ENCODE peak calls at places on chromosome 11, in four cellular contexts. One of them, this sample, is unnamed.

GRCh38 chr11:44229003-44229570 is 80.9 kb downstream of the ALX4 start:
- DNase-seq in nucleus accumbens: no peak
- DNase-seq in HAP-1: no peak
- DNase-seq in progenitor cell of endocrine pancreas: no peak
- DNase-seq in this sample: no peak

GRCh38 chr11:75826463-75827220 is 11.6 kb downstream of the UVRAG start:
- DNase-seq in nucleus accumbens: no peak
- DNase-seq in HAP-1: no peak
- DNase-seq in progenitor cell of endocrine pancreas: no peak
- DNase-seq in this sample: no peak

GRCh38 chr11:73402834-73403185 is 26.6 kb downstream of the RELT start:
- DNase-seq in nucleus accumbens: no peak
- DNase-seq in HAP-1: no peak
- DNase-seq in progenitor cell of endocrine pancreas: no peak
- DNase-seq in this sample: no peak

GRCh38 chr11:66002648-66003225 is 434 bp downstream of the BANF1 start:
- DNase-seq in nucleus accumbens: no peak
- DNase-seq in HAP-1: no peak
- DNase-seq in progenitor cell of endocrine pancreas: no peak
- DNase-seq in this sample: no peak

GRCh38 chr11:46012185-46012584 is 89.7 kb downstream of the LARGE2 start:
- DNase-seq in nucleus accumbens: no peak
- DNase-seq in HAP-1: peak
- DNase-seq in progenitor cell of endocrine pancreas: no peak
- DNase-seq in this sample: no peak

GRCh38 chr11:116454020-116454645 is 318.7 kb downstream of the BUD13 start:
- DNase-seq in nucleus accumbens: peak
- DNase-seq in HAP-1: peak
- DNase-seq in progenitor cell of endocrine pancreas: peak
- DNase-seq in this sample: peak

GRCh38 chr11:16184588-16184987 is 171.8 kb downstream of the SOX6 start:
- DNase-seq in nucleus accumbens: no peak
- DNase-seq in HAP-1: no peak
- DNase-seq in progenitor cell of endocrine pancreas: no peak
- DNase-seq in this sample: peak

GRCh38 chr11:90222152-90222458 is 744 bp downstream of the CHORDC1 start:
- DNase-seq in nucleus accumbens: no peak
- DNase-seq in HAP-1: no peak
- DNase-seq in progenitor cell of endocrine pancreas: no peak
- DNase-seq in this sample: no peak

GRCh38 chr11:120816176-120816575 is 207.7 kb upstream of the TBCEL start:
- DNase-seq in nucleus accumbens: no peak
- DNase-seq in HAP-1: no peak
- DNase-seq in progenitor cell of endocrine pancreas: no peak
- DNase-seq in this sample: no peak

GRCh38 chr11:87036756-87037449 is 831 bp upstream of the TMEM135 start:
- DNase-seq in nucleus accumbens: no peak
- DNase-seq in HAP-1: peak
- DNase-seq in progenitor cell of endocrine pancreas: peak
- DNase-seq in this sample: no peak

GRCh38 chr11:119545978-119546915 is 123.3 kb upstream of the THY1 start:
- DNase-seq in nucleus accumbens: no peak
- DNase-seq in HAP-1: no peak
- DNase-seq in progenitor cell of endocrine pancreas: no peak
- DNase-seq in this sample: no peak

GRCh38 chr11:35276396-35276795 is 137.4 kb downstream of the CD44 start:
- DNase-seq in nucleus accumbens: peak
- DNase-seq in HAP-1: no peak
- DNase-seq in progenitor cell of endocrine pancreas: no peak
- DNase-seq in this sample: peak

This sample was measured in keratinocyte.